ENCODE peak calls at places on chromosomes 5 and 9, in eight cellular contexts. One of them, this sample, is unnamed.

GRCh38 chr5:148437249-148437648 is 53.5 kb downstream of the FBXO38 start:
- DNase-seq in kidney epithelial cell: no peak
- DNase-seq in NCI-H2029 treated with DMSO at 0.1 percent for 48 hours: no peak
- DNase-seq in effector CD4-positive, alpha-beta T cell: no peak
- DNase-seq in GM23248: peak
- DNase-seq in DMS153: no peak
- DNase-seq in SJSA1: no peak
- DNase-seq in AG04449: no peak
- DNase-seq in this sample: no peak

GRCh38 chr9:93731963-93732362 is 155.6 kb downstream of the PHF2 start:
- DNase-seq in NCI-H2029 treated with DMSO at 0.1 percent for 48 hours: peak
- DNase-seq in DMS153: no peak
- DNase-seq in effector CD4-positive, alpha-beta T cell: no peak
- DNase-seq in kidney epithelial cell: no peak
- DNase-seq in SJSA1: no peak
- DNase-seq in GM23248: no peak
- DNase-seq in AG04449: no peak
- DNase-seq in this sample: no peak

GRCh38 chr5:20102291-20102690 is 114.3 kb upstream of the CDH18 start:
- DNase-seq in DMS153: no peak
- DNase-seq in kidney epithelial cell: no peak
- DNase-seq in SJSA1: no peak
- DNase-seq in GM23248: no peak
- DNase-seq in AG04449: no peak
- DNase-seq in NCI-H2029 treated with DMSO at 0.1 percent for 48 hours: no peak
- DNase-seq in effector CD4-positive, alpha-beta T cell: no peak
- DNase-seq in this sample: no peak

GRCh38 chr9:133050142-133050541 is 11.6 kb upstream of the CEL start:
- DNase-seq in DMS153: no peak
- DNase-seq in AG04449: no peak
- DNase-seq in SJSA1: no peak
- DNase-seq in effector CD4-positive, alpha-beta T cell: no peak
- DNase-seq in GM23248: no peak
- DNase-seq in kidney epithelial cell: no peak
- DNase-seq in NCI-H2029 treated with DMSO at 0.1 percent for 48 hours: peak
- DNase-seq in this sample: no peak

GRCh38 chr5:147939431-147940114 is 33.2 kb upstream of the C5orf46 start:
- DNase-seq in effector CD4-positive, alpha-beta T cell: no peak
- DNase-seq in NCI-H2029 treated with DMSO at 0.1 percent for 48 hours: no peak
- DNase-seq in GM23248: peak
- DNase-seq in kidney epithelial cell: no peak
- DNase-seq in DMS153: no peak
- DNase-seq in AG04449: no peak
- DNase-seq in SJSA1: no peak
- DNase-seq in this sample: no peak

GRCh38 chr9:112371060-112371459 is 8.8 kb upstream of the HSDL2 start:
- DNase-seq in DMS153: no peak
- DNase-seq in SJSA1: no peak
- DNase-seq in effector CD4-positive, alpha-beta T cell: no peak
- DNase-seq in kidney epithelial cell: no peak
- DNase-seq in AG04449: no peak
- DNase-seq in GM23248: no peak
- DNase-seq in NCI-H2029 treated with DMSO at 0.1 percent for 48 hours: no peak
- DNase-seq in this sample: no peak

GRCh38 chr9:126452036-126452595 is 125.5 kb downstream of the MVB12B start:
- DNase-seq in GM23248: no peak
- DNase-seq in effector CD4-positive, alpha-beta T cell: no peak
- DNase-seq in SJSA1: no peak
- DNase-seq in kidney epithelial cell: no peak
- DNase-seq in AG04449: no peak
- DNase-seq in NCI-H2029 treated with DMSO at 0.1 percent for 48 hours: no peak
- DNase-seq in DMS153: no peak
- DNase-seq in this sample: no peak

GRCh38 chr5:74949976-74950375 is 83.8 kb upstream of the FAM169A start:
- DNase-seq in GM23248: peak
- DNase-seq in kidney epithelial cell: no peak
- DNase-seq in NCI-H2029 treated with DMSO at 0.1 percent for 48 hours: no peak
- DNase-seq in AG04449: no peak
- DNase-seq in DMS153: no peak
- DNase-seq in effector CD4-positive, alpha-beta T cell: no peak
- DNase-seq in SJSA1: peak
- DNase-seq in this sample: no peak

GRCh38 chr5:41196197-41196596 is 17.1 kb downstream of the C6 start:
- DNase-seq in NCI-H2029 treated with DMSO at 0.1 percent for 48 hours: no peak
- DNase-seq in GM23248: no peak
- DNase-seq in AG04449: no peak
- DNase-seq in kidney epithelial cell: no peak
- DNase-seq in DMS153: no peak
- DNase-seq in effector CD4-positive, alpha-beta T cell: no peak
- DNase-seq in SJSA1: no peak
- DNase-seq in this sample: no peak

GRCh38 chr5:135193213-135194125 is 159.4 kb upstream of the PITX1 start:
- DNase-seq in GM23248: peak
- DNase-seq in NCI-H2029 treated with DMSO at 0.1 percent for 48 hours: no peak
- DNase-seq in DMS153: no peak
- DNase-seq in effector CD4-positive, alpha-beta T cell: no peak
- DNase-seq in kidney epithelial cell: peak
- DNase-seq in SJSA1: no peak
- DNase-seq in AG04449: peak
- DNase-seq in this sample: no peak